ENCODE peak calls at places on chromosomes 16 and 17, in ten cellular contexts. W is fibroblast of mammary gland, J is epithelial cell of esophagus, U is Caco-2, T is HFFc6, C is omental fat pad, K is heart left ventricle, A is tibial artery, R is GM12864, Y is mammary epithelial cell. V is an unnamed sample.

GRCh38 chr17:18129041-18129502 is 20.5 kb downstream of the MYO15A start:
- DNase-seq in W (peak), J (peak), U (no peak), T (peak), C (no peak), K (no peak), A (no peak), R (no peak), Y (peak), V (peak)

GRCh38 chr17:76381633-76382304 is 2.6 kb upstream of the SPHK1 start:
- DNase-seq in W (no peak), J (no peak), U (no peak), T (no peak), C (no peak), K (no peak), A (no peak), R (no peak), Y (no peak), V (no peak)

GRCh38 chr16:84700518-84701277 is 898 bp downstream of the USP10 start:
- DNase-seq in W (peak), J (peak), U (no peak), T (no peak), C (no peak), K (no peak), A (no peak), R (peak), Y (peak), V (no peak)

GRCh38 chr17:40330850-40331470 is 22.0 kb downstream of the RARA start:
- DNase-seq in W (no peak), J (no peak), U (no peak), T (no peak), C (no peak), K (no peak), A (no peak), R (no peak), Y (no peak), V (no peak)

GRCh38 chr17:74417178-74418045 is 14.5 kb upstream of the GPRC5C start:
- DNase-seq in W (peak), J (peak), U (no peak), T (peak), C (no peak), K (no peak), A (no peak), R (no peak), Y (peak), V (peak)

GRCh38 chr16:66483689-66484452 is 56.8 kb downstream of the BEAN1 start:
- DNase-seq in W (peak), J (peak), U (peak), T (peak), C (peak), K (peak), A (peak), R (peak), Y (peak), V (peak)

GRCh38 chr17:78940708-78941107 is 15.5 kb upstream of the TIMP2 start:
- DNase-seq in W (no peak), J (no peak), U (peak), T (no peak), C (no peak), K (no peak), A (no peak), R (no peak), Y (no peak), V (no peak)

GRCh38 chr16:1037023-1037933 is 35.3 kb upstream of the SSTR5 start:
- DNase-seq in W (peak), J (peak), U (no peak), T (no peak), C (no peak), K (no peak), A (no peak), R (no peak), Y (peak), V (peak)

GRCh38 chr17:77995146-77995852 is 36.8 kb downstream of the TNRC6C start:
- DNase-seq in W (no peak), J (no peak), U (no peak), T (no peak), C (no peak), K (peak), A (no peak), R (no peak), Y (no peak), V (no peak)

GRCh38 chr17:75480281-75480680 is 23.8 kb downstream of the TMEM94 start:
- DNase-seq in W (no peak), J (no peak), U (peak), T (no peak), C (no peak), K (no peak), A (no peak), R (no peak), Y (no peak), V (no peak)

GRCh38 chr16:28923652-28924398 is 1.2 kb downstream of the RABEP2 start:
- DNase-seq in W (no peak), J (peak), U (no peak), T (no peak), C (no peak), K (no peak), A (no peak), R (peak), Y (no peak), V (no peak)

GRCh38 chr16:3321802-3322201 is 16.5 kb downstream of the ZNF75A start:
- DNase-seq in W (no peak), J (no peak), U (no peak), T (no peak), C (no peak), K (no peak), A (no peak), R (no peak), Y (no peak), V (no peak)

GRCh38 chr16:16778322-16778721 is 399.4 kb downstream of the NPIPA7 start:
- DNase-seq in W (no peak), J (no peak), U (no peak), T (no peak), C (no peak), K (no peak), A (no peak), R (no peak), Y (no peak), V (no peak)

GRCh38 chr16:14464796-14465195 is 165.3 kb downstream of the PARN start:
- DNase-seq in W (no peak), J (peak), U (no peak), T (no peak), C (no peak), K (no peak), A (no peak), R (no peak), Y (no peak), V (no peak)

GRCh38 chr17:68310141-68310540 is 18.8 kb downstream of the ARSG start:
- DNase-seq in W (no peak), J (no peak), U (no peak), T (no peak), C (no peak), K (no peak), A (no peak), R (no peak), Y (no peak), V (no peak)

GRCh38 chr17:10875411-10875810 is 37.5 kb upstream of the PIRT start:
- DNase-seq in W (no peak), J (no peak), U (no peak), T (no peak), C (no peak), K (no peak), A (no peak), R (no peak), Y (no peak), V (peak)

GRCh38 chr17:10021239-10021638 is 116.2 kb upstream of the RCVRN start:
- DNase-seq in W (peak), J (no peak), U (no peak), T (no peak), C (no peak), K (no peak), A (no peak), R (no peak), Y (no peak), V (no peak)

GRCh38 chr17:31739300-31739699 is 119.7 kb downstream of the COPRS start:
- DNase-seq in W (peak), J (peak), U (no peak), T (peak), C (no peak), K (no peak), A (no peak), R (no peak), Y (peak), V (no peak)

GRCh38 chr17:50533720-50534148 is 1.2 kb downstream of the EPN3 start:
- DNase-seq in W (peak), J (no peak), U (no peak), T (no peak), C (no peak), K (peak), A (no peak), R (no peak), Y (no peak), V (peak)

GRCh38 chr16:65285128-65286120 is 163.6 kb upstream of the CDH11 start:
- DNase-seq in W (no peak), J (peak), U (no peak), T (no peak), C (no peak), K (peak), A (no peak), R (no peak), Y (no peak), V (no peak)

GRCh38 chr16:73031155-73031866 is 16.6 kb downstream of the ZFHX3 start:
- DNase-seq in W (no peak), J (no peak), U (no peak), T (peak), C (no peak), K (no peak), A (peak), R (no peak), Y (no peak), V (no peak)

GRCh38 chr16:3070608-3071111 is 5.2 kb downstream of the IL32 start:
- DNase-seq in W (no peak), J (no peak), U (no peak), T (no peak), C (no peak), K (no peak), A (no peak), R (no peak), Y (no peak), V (no peak)

GRCh38 chr17:2347805-2348685 is 10.7 kb downstream of the SGSM2 start:
- DNase-seq in W (peak), J (peak), U (peak), T (peak), C (no peak), K (no peak), A (no peak), R (no peak), Y (peak), V (peak)

GRCh38 chr16:25155553-25156460 is 44.3 kb downstream of the LCMT1 start:
- DNase-seq in W (peak), J (no peak), U (no peak), T (no peak), C (no peak), K (no peak), A (no peak), R (no peak), Y (peak), V (no peak)

GRCh38 chr16:48435319-48435682 is 50.1 kb upstream of the SIAH1 start:
- DNase-seq in W (peak), J (no peak), U (no peak), T (no peak), C (no peak), K (no peak), A (no peak), R (no peak), Y (no peak), V (no peak)

GRCh38 chr17:75730065-75730464 is 8.8 kb downstream of the ITGB4 start:
- DNase-seq in W (no peak), J (no peak), U (no peak), T (no peak), C (no peak), K (no peak), A (no peak), R (no peak), Y (no peak), V (no peak)

GRCh38 chr16:17245727-17246576 is 224.8 kb downstream of the XYLT1 start:
- DNase-seq in W (no peak), J (no peak), U (no peak), T (no peak), C (no peak), K (no peak), A (no peak), R (no peak), Y (no peak), V (no peak)

GRCh38 chr16:56961851-56962281 is at the start of gene CETP:
- DNase-seq in W (no peak), J (no peak), U (no peak), T (no peak), C (no peak), K (no peak), A (peak), R (no peak), Y (no peak), V (no peak)

GRCh38 chr16:88977028-88977844 is at the start of gene CBFA2T3:
- DNase-seq in W (no peak), J (no peak), U (no peak), T (no peak), C (no peak), K (peak), A (peak), R (no peak), Y (no peak), V (peak)

GRCh38 chr16:84806256-84806889 is 13.4 kb upstream of the CRISPLD2 start:
- DNase-seq in W (peak), J (no peak), U (no peak), T (peak), C (no peak), K (no peak), A (no peak), R (no peak), Y (no peak), V (peak)

GRCh38 chr16:24010440-24011089 is 174.8 kb downstream of the PRKCB start:
- DNase-seq in W (peak), J (peak), U (peak), T (peak), C (peak), K (peak), A (peak), R (peak), Y (peak), V (peak)

DNA sequence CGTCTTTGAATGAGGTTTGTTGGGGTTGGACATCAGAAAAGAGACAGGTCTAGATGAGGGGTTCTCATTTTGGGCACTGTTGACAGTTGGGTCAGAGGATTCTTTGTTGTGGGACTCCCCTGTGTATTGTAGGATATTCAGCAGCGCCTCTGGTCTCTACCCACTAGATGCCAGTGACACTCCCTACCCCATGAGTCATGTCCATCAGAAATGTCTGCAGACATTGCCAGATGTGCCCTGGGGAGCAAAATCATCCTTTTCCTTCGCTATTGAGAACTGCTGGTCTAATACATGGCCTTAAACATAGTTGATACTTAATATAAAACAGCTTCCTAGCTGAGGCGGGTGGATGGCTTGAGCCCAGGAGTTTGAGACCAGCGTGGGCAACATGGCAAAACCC is 3.1 kb downstream of the ABAT start:
- DNase-seq in W (peak), J (peak), U (no peak), T (peak), C (no peak), K (no peak), A (no peak), R (no peak), Y (peak), V (no peak)
- TF ChIP-seq CTCF in W (no peak), J (no peak), U (no peak), T (no peak), C (no peak), K (no peak), A (no peak), R (no peak), Y (peak), V (no peak)

DNA sequence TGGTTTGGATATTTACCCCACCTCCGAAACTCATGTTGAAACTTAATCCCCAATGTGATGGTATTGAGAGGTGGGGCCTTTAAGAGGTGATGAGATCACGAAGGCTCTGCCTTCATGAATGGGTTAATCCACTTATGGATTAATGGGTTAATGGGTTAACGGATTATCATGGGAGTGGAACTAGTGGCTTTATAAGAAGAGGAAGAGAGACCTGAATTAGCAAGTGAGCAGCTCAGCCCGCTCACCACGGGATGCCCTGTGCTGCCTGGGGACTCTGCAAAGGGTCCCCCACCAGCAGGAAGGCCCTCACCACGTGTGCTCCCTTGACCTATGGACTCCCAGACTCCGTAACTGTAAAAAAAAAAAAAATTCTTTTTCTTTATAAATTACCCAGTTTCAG is 16.5 kb upstream of the GPRC5B start:
- DNase-seq in W (no peak), J (no peak), U (no peak), T (no peak), C (no peak), K (no peak), A (no peak), R (no peak), Y (no peak), V (no peak)
- TF ChIP-seq CTCF in W (no peak), J (no peak), U (no peak), T (no peak), C (no peak), K (no peak), A (no peak), R (no peak), Y (no peak), V (no peak)

DNA sequence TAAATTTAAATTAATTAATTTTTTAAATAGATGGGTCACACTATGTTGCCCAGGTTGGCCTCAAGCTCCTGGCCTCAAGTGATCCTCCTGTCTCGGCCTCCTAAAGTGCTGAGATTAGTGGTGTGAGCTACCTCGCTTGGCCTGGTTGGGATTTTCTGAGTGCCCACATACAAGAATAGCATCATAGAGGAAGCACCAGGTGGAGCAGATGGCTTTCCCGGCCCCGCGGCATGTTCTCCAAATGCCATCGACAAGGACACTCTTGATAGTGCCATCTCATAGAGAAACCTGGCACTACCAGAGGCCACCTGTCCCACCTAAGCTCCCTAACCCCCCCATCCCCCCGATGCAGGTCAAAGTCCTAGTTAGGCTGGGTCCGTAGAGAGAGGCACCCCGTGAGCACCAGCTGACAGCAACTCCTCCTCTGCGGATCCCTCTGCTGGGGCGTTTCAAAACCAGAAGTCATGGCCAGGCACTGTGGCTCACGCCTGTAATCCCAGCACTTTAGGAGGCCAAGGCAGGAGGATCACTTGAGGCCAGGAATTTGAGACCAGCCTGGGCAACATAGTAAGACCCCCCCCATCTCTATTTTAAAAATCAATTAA is 65.9 kb downstream of the DNAH3 start:
- DNase-seq in W (no peak), J (no peak), U (no peak), T (no peak), C (no peak), K (no peak), A (no peak), R (no peak), Y (no peak), V (no peak)
- TF ChIP-seq CTCF in W (no peak), J (no peak), U (no peak), T (no peak), C (no peak), K (no peak), A (no peak), R (no peak), Y (no peak), V (no peak)

DNA sequence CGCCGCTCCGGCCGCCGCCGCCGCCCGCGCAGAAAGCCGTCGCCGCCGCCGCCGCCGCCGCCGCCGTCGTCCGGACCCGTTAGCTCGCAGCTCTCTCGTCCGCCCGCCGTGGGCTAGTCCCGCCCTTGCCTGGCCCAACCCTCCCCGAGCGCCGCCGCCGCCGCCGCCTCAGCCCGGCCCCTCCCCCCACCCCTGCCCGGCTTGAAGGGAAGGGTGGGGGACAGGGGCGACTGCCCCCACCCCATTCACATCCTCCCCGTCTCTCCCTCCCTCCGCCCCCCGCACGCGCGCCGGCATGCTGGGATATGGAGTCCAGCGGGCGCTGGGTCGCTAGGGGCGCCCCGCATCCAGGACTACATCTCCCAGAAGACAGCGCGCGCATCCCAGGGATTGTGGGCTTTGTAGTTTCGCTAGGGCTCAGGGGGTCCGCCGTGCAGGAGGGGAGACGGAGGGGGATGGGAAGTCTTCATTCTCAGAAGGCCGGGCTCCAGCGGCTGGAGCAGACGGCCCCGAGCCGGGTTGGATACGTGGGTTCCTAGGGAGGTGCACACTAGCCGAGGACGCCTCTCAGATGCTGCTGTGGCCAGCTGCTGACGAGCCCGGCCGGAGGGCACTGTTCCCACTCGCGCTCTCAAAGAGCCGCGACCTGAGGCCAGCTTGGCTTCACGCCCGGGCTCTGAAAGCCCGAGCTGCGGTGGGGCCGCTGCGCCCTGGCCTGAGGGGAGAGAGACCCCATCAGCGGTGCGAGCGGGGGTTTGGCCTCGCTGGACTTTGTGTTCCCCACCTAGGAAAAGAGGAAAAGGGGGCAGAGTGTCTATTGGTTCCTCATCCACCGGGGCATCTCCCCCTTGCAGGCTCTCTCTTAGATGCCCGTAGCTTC is at the start of gene ST3GAL2:
- DNase-seq in W (peak), J (peak), U (peak), T (peak), C (peak), K (peak), A (peak), R (peak), Y (peak), V (peak)
- TF ChIP-seq CTCF in W (no peak), J (no peak), U (peak), T (peak), C (no peak), K (peak), A (no peak), R (peak), Y (no peak), V (peak)

DNA sequence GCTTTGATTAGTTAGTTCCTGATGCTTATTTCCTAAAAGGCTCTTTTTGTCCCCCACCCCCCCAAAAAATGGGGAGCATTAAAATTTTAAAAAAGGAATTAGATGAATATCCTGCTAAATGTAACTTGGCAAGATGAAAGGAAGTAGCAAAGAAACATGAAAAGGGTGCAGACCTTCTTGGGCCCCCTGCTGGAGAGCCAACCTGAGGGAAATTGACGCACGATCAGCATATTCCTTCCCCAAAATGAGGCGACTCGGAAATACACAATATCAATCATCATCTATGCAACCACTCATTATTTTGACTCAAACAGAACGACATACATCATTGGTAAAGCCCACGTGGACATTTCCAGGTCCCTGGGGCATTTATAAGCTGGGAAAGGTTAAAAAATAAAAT is 59.7 kb downstream of the GRIN2A start:
- DNase-seq in W (peak), J (no peak), U (no peak), T (no peak), C (no peak), K (no peak), A (no peak), R (no peak), Y (no peak), V (peak)
- TF ChIP-seq CTCF in W (peak), J (no peak), U (peak), T (peak), C (no peak), K (peak), A (peak), R (peak), Y (peak), V (peak)